ENCODE peak calls at places on chromosomes 16 and 17, in four cellular contexts. H is PC-9, M is HCT116, L is PC-3. V is an unnamed sample.

GRCh38 chr17:49358638-49359247 is 3.3 kb downstream of the ZNF652 start:
- DNase-seq in H (no peak), M (no peak), L (no peak), V (no peak)

GRCh38 chr16:180921-181667 is 835 bp downstream of the HBQ1 start:
- DNase-seq in H (peak), M (peak), L (peak), V (peak)

GRCh38 chr17:36880506-36880905 is 56.8 kb upstream of the LHX1 start:
- DNase-seq in H (no peak), M (no peak), L (peak), V (no peak)

GRCh38 chr17:29581583-29582253 is 7.7 kb downstream of the GIT1 start:
- DNase-seq in H (no peak), M (no peak), L (no peak), V (no peak)

GRCh38 chr17:74392848-74393247 is 25.5 kb downstream of the GPR142 start:
- DNase-seq in H (no peak), M (no peak), L (peak), V (no peak)

GRCh38 chr17:9465216-9465921 is 110.3 kb downstream of the STX8 start:
- DNase-seq in H (no peak), M (no peak), L (no peak), V (peak)

GRCh38 chr17:27818311-27819170 is 18.2 kb upstream of the NOS2 start:
- DNase-seq in H (no peak), M (no peak), L (no peak), V (no peak)

GRCh38 chr17:79301469-79301868 is 226.8 kb downstream of the ENGASE start:
- DNase-seq in H (no peak), M (no peak), L (no peak), V (no peak)

GRCh38 chr17:61489719-61490490 is 37.7 kb downstream of the TBX4 start:
- DNase-seq in H (no peak), M (no peak), L (no peak), V (no peak)

GRCh38 chr16:32116080-32116479 is 137.0 kb upstream of the TP53TG3D start:
- DNase-seq in H (no peak), M (no peak), L (no peak), V (no peak)

GRCh38 chr17:60641810-60642220 is 35.8 kb upstream of the BCAS3 start:
- DNase-seq in H (peak), M (peak), L (peak), V (peak)

GRCh38 chr17:49846938-49847712 is 744 bp downstream of the TAC4 start:
- DNase-seq in H (no peak), M (no peak), L (no peak), V (no peak)

GRCh38 chr16:11138769-11139623 is 117.0 kb downstream of the SOCS1 start:
- DNase-seq in H (no peak), M (no peak), L (no peak), V (no peak)

GRCh38 chr17:80649672-80650338 is 105.2 kb downstream of the RPTOR start:
- DNase-seq in H (peak), M (peak), L (peak), V (peak)

GRCh38 chr17:32349854-32350661 is at the start of gene ZNF207:
- DNase-seq in H (peak), M (peak), L (peak), V (peak)

GRCh38 chr16:27291106-27291505 is 22.5 kb upstream of the NSMCE1 start:
- DNase-seq in H (no peak), M (no peak), L (no peak), V (no peak)

GRCh38 chr17:36496018-36496789 is 9.7 kb downstream of the ZNHIT3 start:
- DNase-seq in H (no peak), M (no peak), L (no peak), V (no peak)

GRCh38 chr17:81322271-81323082 is 27.4 kb upstream of the SLC38A10 start:
- DNase-seq in H (no peak), M (peak), L (peak), V (no peak)

GRCh38 chr17:50564916-50565315 is 4.4 kb downstream of the CACNA1G start:
- DNase-seq in H (no peak), M (no peak), L (no peak), V (peak)

GRCh38 chr16:56895813-56896212 is 30.8 kb downstream of the SLC12A3 start:
- DNase-seq in H (no peak), M (no peak), L (no peak), V (no peak)

GRCh38 chr16:82835487-82836160 is 208.9 kb downstream of the CDH13 start:
- DNase-seq in H (no peak), M (no peak), L (no peak), V (no peak)

GRCh38 chr17:50872710-50873424 is 6.7 kb upstream of the TOB1 start:
- DNase-seq in H (no peak), M (no peak), L (no peak), V (peak)

GRCh38 chr17:1153795-1154546 is 25.8 kb downstream of the ABR start:
- DNase-seq in H (no peak), M (no peak), L (peak), V (peak)

GRCh38 chr16:65195998-65196397 is 74.1 kb upstream of the CDH11 start:
- DNase-seq in H (no peak), M (no peak), L (peak), V (no peak)

GRCh38 chr16:88076211-88076931 is 125.1 kb downstream of the BANP start:
- DNase-seq in H (no peak), M (no peak), L (no peak), V (no peak)

GRCh38 chr17:55601874-55602364 is 90.7 kb upstream of the SMIM36 start:
- DNase-seq in H (no peak), M (peak), L (peak), V (peak)

GRCh38 chr16:27463741-27464662 is 62.0 kb downstream of the IL21R start:
- DNase-seq in H (no peak), M (no peak), L (no peak), V (no peak)

GRCh38 chr17:32958418-32958817 is 30.5 kb downstream of the TMEM98 start:
- DNase-seq in H (no peak), M (no peak), L (no peak), V (no peak)

GRCh38 chr17:29575511-29576213 is 7.2 kb downstream of the TP53I13 start:
- DNase-seq in H (no peak), M (no peak), L (no peak), V (no peak)

GRCh38 chr16:82638095-82638798 is 11.5 kb downstream of the CDH13 start:
- DNase-seq in H (no peak), M (no peak), L (peak), V (peak)

GRCh38 chr17:1697681-1698080 is 12.5 kb downstream of the TLCD2 start:
- DNase-seq in H (no peak), M (no peak), L (no peak), V (no peak)

GRCh38 chr17:47733414-47734288 is 615 bp downstream of the TBX21 start:
- DNase-seq in H (no peak), M (no peak), L (no peak), V (no peak)
- TF ChIP-seq EZH2 in H (no peak), M (no peak), L (no peak), V (peak)

DNA sequence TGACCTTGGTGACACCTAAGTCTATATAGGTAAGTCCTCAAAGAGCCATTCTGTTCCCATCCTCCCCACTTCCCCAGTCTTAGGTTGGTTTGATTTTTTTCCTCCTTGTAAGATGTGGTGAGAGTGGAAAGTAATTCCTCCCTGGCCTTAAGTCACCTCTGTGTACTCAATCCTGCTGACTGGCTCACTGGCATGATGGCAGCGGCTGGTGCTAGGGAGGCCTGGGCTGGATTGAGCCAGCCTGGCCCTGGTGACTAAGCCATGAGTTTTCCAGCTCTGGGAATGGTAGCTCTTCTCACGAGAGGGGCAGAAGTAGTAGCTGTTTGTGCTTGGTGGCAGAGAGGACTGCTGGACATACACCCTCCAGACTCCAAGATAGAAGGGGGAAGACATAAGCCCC is 2.5 kb downstream of the ARL4D start:
- DNase-seq in H (peak), M (no peak), L (peak), V (peak)
- TF ChIP-seq EZH2 in H (no peak), M (no peak), L (no peak), V (no peak)

GRCh38 chr17:46817151-46817900 is 1.2 kb downstream of the WNT3 start:
- DNase-seq in H (no peak), M (no peak), L (no peak), V (no peak)
- TF ChIP-seq EZH2 in H (no peak), M (no peak), L (no peak), V (peak)

GRCh38 chr16:50245417-50246298 is 20.7 kb upstream of the ADCY7 start:
- DNase-seq in H (peak), M (peak), L (peak), V (peak)
- TF ChIP-seq EZH2 in H (no peak), M (no peak), L (no peak), V (no peak)

GRCh38 chr17:7380855-7381683 is at the start of gene TNK1:
- DNase-seq in H (peak), M (no peak), L (peak), V (no peak)

GRCh38 chr17:7383371-7383741 is 2.5 kb downstream of the TNK1 start:
- DNase-seq in H (no peak), M (no peak), L (no peak), V (no peak)

GRCh38 chr17:7384489-7385081 is 3.7 kb downstream of the TNK1 start:
- DNase-seq in H (no peak), M (no peak), L (no peak), V (no peak)

GRCh38 chr17:7382901-7383300 is 2.0 kb downstream of the TNK1 start:
- DNase-seq in H (no peak), M (no peak), L (no peak), V (no peak)

DNA sequence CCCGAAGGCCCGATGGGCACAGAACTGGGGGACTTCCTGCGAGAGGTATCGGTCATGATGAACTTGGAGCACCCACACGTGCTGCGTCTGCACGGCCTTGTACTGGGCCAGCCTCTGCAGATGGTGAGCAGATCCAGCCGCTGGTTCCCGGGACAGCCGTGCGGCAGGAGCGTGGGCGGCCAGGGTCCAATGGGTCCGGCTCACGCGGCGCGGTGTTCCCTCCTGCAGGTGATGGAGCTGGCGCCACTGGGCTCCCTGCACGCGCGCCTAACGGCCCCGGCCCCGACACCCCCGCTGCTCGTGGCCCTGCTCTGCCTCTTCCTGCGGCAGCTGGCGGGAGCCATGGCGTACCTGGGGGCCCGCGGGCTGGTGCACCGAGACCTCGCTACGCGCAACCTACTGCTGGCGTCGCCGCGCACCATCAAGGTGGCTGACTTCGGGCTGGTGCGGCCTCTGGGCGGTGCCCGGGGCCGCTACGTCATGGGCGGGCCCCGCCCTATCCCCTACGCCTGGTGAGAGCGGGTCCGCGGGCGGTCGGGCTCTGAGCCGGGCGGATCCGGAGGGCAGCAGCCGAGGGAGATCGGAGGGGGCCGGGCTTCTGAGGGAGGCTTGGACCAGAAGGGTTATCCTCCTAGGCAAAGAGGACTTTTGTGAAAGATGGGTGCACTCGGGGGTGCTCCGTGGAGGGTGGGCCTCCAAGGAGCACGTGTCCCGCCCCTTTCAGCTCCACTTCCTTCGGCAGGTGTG is 3.0 kb downstream of the TNK1 start:
- DNase-seq in H (no peak), M (no peak), L (no peak), V (peak)
- TF ChIP-seq EZH2 in H (no peak), M (no peak), L (no peak), V (peak)

V was measured in astrocyte.